ENCODE peak calls at places on chromosomes 13 and 19, in four cellular contexts. D is NCI-H748 treated with DMSO at 0.1 percent for 48 hours, I is hepatic stellate cell, S is SJSA1. O is an unnamed sample.

GRCh38 chr13:21121616-21122015 is 54.7 kb downstream of the SKA3 start:
- DNase-seq in D (no peak), I (no peak), S (no peak), O (no peak)

GRCh38 chr19:31589109-31589508 is 239.9 kb upstream of the TSHZ3 start:
- DNase-seq in D (no peak), I (no peak), S (no peak), O (no peak)

GRCh38 chr13:45658586-45659235 is 43.2 kb upstream of the ERICH6B start:
- DNase-seq in D (no peak), I (no peak), S (no peak), O (no peak)

GRCh38 chr19:12000152-12000981 is 35.1 kb downstream of the ZNF433 start:
- DNase-seq in D (no peak), I (peak; percentile 16), S (no peak), O (no peak)

GRCh38 chr13:48567521-48568331 is 34.8 kb upstream of the RCBTB2 start:
- DNase-seq in D (no peak), I (no peak), S (no peak), O (no peak)

GRCh38 chr19:5957132-5957531 is 20.8 kb downstream of the RANBP3 start:
- DNase-seq in D (peak; percentile 73), I (no peak), S (no peak), O (peak; percentile 34)

GRCh38 chr19:50739841-50740426 is 16.8 kb downstream of the CLEC11A start:
- DNase-seq in D (no peak), I (no peak), S (no peak), O (no peak)

GRCh38 chr19:32091196-32091595 is 254.2 kb upstream of the ZNF507 start:
- DNase-seq in D (no peak), I (no peak), S (no peak), O (no peak)